ENCODE peak calls at places on chromosomes 3 and 15, in five cellular contexts. D, F, K, V and C are unnamed samples.

GRCh38 chr15:89004726-89005030 is 83.6 kb upstream of the ABHD2 start:
- DNase-seq in V (no peak), K (no peak), F (no peak), D (no peak), C (no peak)

GRCh38 chr3:35817212-35817611 is 177.9 kb downstream of the ARPP21 start:
- DNase-seq in V (no peak), F (no peak), K (no peak), D (no peak), C (no peak)

GRCh38 chr3:76495216-76495615 is 544.7 kb upstream of the ROBO2 start:
- DNase-seq in F (no peak), D (no peak), K (no peak), V (no peak), C (no peak)

GRCh38 chr15:67692573-67692972 is 132.7 kb upstream of the SKOR1 start:
- DNase-seq in D (no peak), V (no peak), K (no peak), F (no peak), C (no peak)

GRCh38 chr15:47429376-47429775 is 287.9 kb upstream of the SEMA6D start:
- DNase-seq in F (peak; percentile 25), D (peak; percentile 62), V (no peak), K (no peak), C (no peak)

GRCh38 chr3:31937225-31937624 is 43.8 kb downstream of the OSBPL10 start:
- DNase-seq in K (no peak), V (no peak), D (no peak), F (no peak), C (no peak)

GRCh38 chr3:128763967-128764366 is 38.0 kb downstream of the RAB7A start:
- DNase-seq in V (no peak), D (no peak), F (no peak), K (no peak), C (no peak)

GRCh38 chr3:126996905-126997304 is 14.0 kb downstream of the PLXNA1 start:
- DNase-seq in V (no peak), F (peak; percentile 49), K (no peak), D (no peak), C (no peak)

GRCh38 chr3:153443961-153444360 is 281.9 kb downstream of the RAP2B start:
- DNase-seq in D (no peak), F (peak; percentile 31), V (peak; percentile 13), K (no peak), C (no peak)

GRCh38 chr3:134600685-134601502 is 49.9 kb downstream of the KY start:
- DNase-seq in F (peak; percentile 77), D (peak; percentile 50), K (peak; percentile 66), V (peak; percentile 78), C (no peak)

GRCh38 chr3:75294124-75294523 is 370.0 kb upstream of the FRG2C start:
- DNase-seq in K (peak; percentile 5), V (peak; percentile 77), D (peak; percentile 43), F (peak; percentile 40), C (no peak)

GRCh38 chr3:23712656-23713559 is 92.8 kb upstream of the UBE2E1 start:
- DNase-seq in D (peak; percentile 35), K (no peak), V (peak; percentile 83), F (peak; percentile 69), C (no peak)

GRCh38 chr3:13104511-13104910 is 31.3 kb upstream of the IQSEC1 start:
- DNase-seq in F (no peak), D (no peak), K (no peak), V (no peak), C (no peak)

GRCh38 chr15:81575436-81576123 is 201.6 kb upstream of the TMC3 start:
- DNase-seq in V (no peak), D (peak; percentile 35), F (peak; percentile 3), K (no peak), C (no peak)

GRCh38 chr15:58010983-58011382 is 54.5 kb downstream of the ALDH1A2 start:
- DNase-seq in K (no peak), V (no peak), F (no peak), D (no peak), C (no peak)

GRCh38 chr15:31740203-31740602 is 290.1 kb upstream of the CHRNA7 start:
- DNase-seq in F (peak; percentile 60), V (peak; percentile 99), K (no peak), D (no peak), C (no peak)

GRCh38 chr3:183845608-183846288 is 20.4 kb upstream of the MAP6D1 start:
- DNase-seq in F (peak; percentile 16), K (no peak), D (no peak), V (no peak), C (no peak)

GRCh38 chr15:48177383-48177874 is 666 bp downstream of the MYEF2 start:
- DNase-seq in V (peak; percentile 65), F (peak; percentile 59), D (peak; percentile 38), K (no peak), C (no peak)

GRCh38 chr3:16177962-16178627 is 3.6 kb downstream of the GALNT15 start:
- DNase-seq in K (peak; percentile 78), V (no peak), D (peak; percentile 82), F (peak; percentile 86), C (no peak)

GRCh38 chr3:14902719-14903118 is 44.7 kb upstream of the NR2C2 start:
- DNase-seq in K (no peak), D (no peak), V (no peak), F (no peak), C (no peak)

GRCh38 chr3:60048447-60048848 is 998.6 kb upstream of the CFAP20DC start:
- DNase-seq in K (peak; percentile 79), F (no peak), V (no peak), D (no peak), C (no peak)

GRCh38 chr15:62165029-62165792 is at the start of gene C2CD4B:
- DNase-seq in F (peak; percentile 39), D (no peak), V (peak; percentile 60), K (peak; percentile 86), C (no peak)

GRCh38 chr15:80991446-80991845 is 1.8 kb upstream of the MESD start:
- DNase-seq in F (peak; percentile 93), K (peak; percentile 18), D (no peak), V (peak; percentile 72), C (no peak)

GRCh38 chr15:53746101-53746500 is 13.4 kb downstream of the WDR72 start:
- DNase-seq in D (no peak), V (no peak), F (no peak), K (no peak), C (no peak)

GRCh38 chr3:13657660-13658435 is 108.9 kb downstream of the FBLN2 start:
- DNase-seq in D (peak; percentile 8), K (peak; percentile 68), F (peak; percentile 31), V (peak; percentile 58), C (no peak)

GRCh38 chr3:105274958-105275357 is 91.8 kb upstream of the ALCAM start:
- DNase-seq in D (peak; percentile 67), F (peak; percentile 94), K (no peak), V (no peak), C (no peak)

GRCh38 chr3:50660386-50660785 is 14.3 kb upstream of the DOCK3 start:
- DNase-seq in D (no peak), V (no peak), K (peak; percentile 2), F (no peak), C (no peak)

GRCh38 chr15:92733934-92734521 is 78.5 kb upstream of the FAM174B start:
- DNase-seq in D (no peak), K (no peak), F (peak; percentile 23), V (peak; percentile 55), C (no peak)

GRCh38 chr15:69093127-69093526 is 67.3 kb upstream of the GLCE start:
- DNase-seq in D (no peak), F (peak; percentile 43), K (no peak), V (peak; percentile 20), C (no peak)